ENCODE peak calls at places on chromosomes 16 and 17, in nine cellular contexts. L is CD8-positive, alpha-beta T cell; W is heart left ventricle; I is PC-3; R is endodermal cell; T is A549; Q is breast epithelium; G is thyroid gland; O is A673. K is an unnamed sample.

GRCh38 chr16:75264531-75264998 is 13.1 kb upstream of the BCAR1 start:
- DNase-seq in L (no peak), W (no peak), I (no peak), R (no peak), T (no peak), Q (no peak), G (peak), O (no peak), K (no peak)

GRCh38 chr17:828761-829160 is 46.6 kb downstream of the MRM3 start:
- DNase-seq in L (no peak), W (no peak), I (no peak), R (no peak), T (no peak), Q (no peak), G (no peak), O (no peak), K (no peak)

GRCh38 chr17:81387235-81388060 is 7.8 kb upstream of the BAHCC1 start:
- DNase-seq in L (no peak), W (peak), I (peak), R (peak), T (peak), Q (no peak), G (peak), O (peak), K (no peak)

GRCh38 chr17:47009759-47010594 is 30.9 kb upstream of the RPRML start:
- DNase-seq in L (no peak), W (peak), I (peak), R (peak), T (no peak), Q (no peak), G (no peak), O (no peak), K (no peak)

GRCh38 chr16:30979170-30980067 is 5.6 kb upstream of the HSD3B7 start:
- DNase-seq in L (no peak), W (no peak), I (no peak), R (no peak), T (no peak), Q (no peak), G (no peak), O (no peak), K (no peak)

GRCh38 chr16:65895486-65895885 is 471.0 kb upstream of the CDH5 start:
- DNase-seq in L (no peak), W (no peak), I (no peak), R (no peak), T (no peak), Q (no peak), G (no peak), O (no peak), K (no peak)

GRCh38 chr17:40522961-40523310 is 21.5 kb upstream of the TNS4 start:
- DNase-seq in L (no peak), W (no peak), I (no peak), R (peak), T (no peak), Q (no peak), G (peak), O (no peak), K (no peak)

GRCh38 chr17:47291242-47291873 is 32.4 kb upstream of the EFCAB13 start:
- DNase-seq in L (no peak), W (no peak), I (no peak), R (no peak), T (no peak), Q (no peak), G (no peak), O (no peak), K (no peak)

GRCh38 chr16:79217375-79218011 is 383.0 kb downstream of the MAF start:
- DNase-seq in L (no peak), W (no peak), I (no peak), R (no peak), T (no peak), Q (no peak), G (no peak), O (no peak), K (no peak)

GRCh38 chr17:6608321-6608720 is 32.2 kb downstream of the KIAA0753 start:
- DNase-seq in L (no peak), W (no peak), I (peak), R (no peak), T (peak), Q (no peak), G (no peak), O (no peak), K (no peak)

GRCh38 chr17:80498242-80498919 is 22.0 kb upstream of the NPTX1 start:
- DNase-seq in L (no peak), W (peak), I (no peak), R (no peak), T (no peak), Q (peak), G (no peak), O (peak), K (no peak)

GRCh38 chr17:63973930-63974593 is 1.3 kb upstream of the SCN4A start:
- DNase-seq in L (no peak), W (no peak), I (peak), R (no peak), T (peak), Q (no peak), G (peak), O (no peak), K (no peak)

GRCh38 chr16:55622930-55623561 is 32.7 kb upstream of the SLC6A2 start:
- DNase-seq in L (no peak), W (no peak), I (peak), R (peak), T (peak), Q (no peak), G (no peak), O (peak), K (no peak)

GRCh38 chr16:19092653-19093410 is 20.9 kb upstream of the ITPRIPL2 start:
- DNase-seq in L (no peak), W (no peak), I (no peak), R (no peak), T (no peak), Q (no peak), G (no peak), O (no peak), K (no peak)

GRCh38 chr16:57367111-57367752 is 5.1 kb upstream of the CX3CL1 start:
- DNase-seq in L (no peak), W (no peak), I (peak), R (no peak), T (no peak), Q (peak), G (no peak), O (no peak), K (no peak)

GRCh38 chr17:61404702-61405046 is 5.0 kb downstream of the TBX2 start:
- DNase-seq in L (no peak), W (peak), I (no peak), R (peak), T (no peak), Q (no peak), G (no peak), O (no peak), K (no peak)

GRCh38 chr17:46789610-46790009 is 28.9 kb downstream of the WNT3 start:
- DNase-seq in L (no peak), W (no peak), I (no peak), R (no peak), T (no peak), Q (no peak), G (no peak), O (no peak), K (no peak)

GRCh38 chr17:40313660-40314556 is 4.9 kb downstream of the RARA start:
- DNase-seq in L (peak), W (peak), I (peak), R (no peak), T (no peak), Q (no peak), G (peak), O (no peak), K (no peak)

GRCh38 chr17:38892083-38892482 is 22.2 kb downstream of the LASP1 start:
- DNase-seq in L (no peak), W (no peak), I (no peak), R (no peak), T (no peak), Q (no peak), G (no peak), O (no peak), K (no peak)
- H3K27ac ChIP-seq in L (peak), W (no peak), I (no peak), R (no peak), T (no peak), Q (no peak), G (no peak), O (no peak), K (no peak)

DNA sequence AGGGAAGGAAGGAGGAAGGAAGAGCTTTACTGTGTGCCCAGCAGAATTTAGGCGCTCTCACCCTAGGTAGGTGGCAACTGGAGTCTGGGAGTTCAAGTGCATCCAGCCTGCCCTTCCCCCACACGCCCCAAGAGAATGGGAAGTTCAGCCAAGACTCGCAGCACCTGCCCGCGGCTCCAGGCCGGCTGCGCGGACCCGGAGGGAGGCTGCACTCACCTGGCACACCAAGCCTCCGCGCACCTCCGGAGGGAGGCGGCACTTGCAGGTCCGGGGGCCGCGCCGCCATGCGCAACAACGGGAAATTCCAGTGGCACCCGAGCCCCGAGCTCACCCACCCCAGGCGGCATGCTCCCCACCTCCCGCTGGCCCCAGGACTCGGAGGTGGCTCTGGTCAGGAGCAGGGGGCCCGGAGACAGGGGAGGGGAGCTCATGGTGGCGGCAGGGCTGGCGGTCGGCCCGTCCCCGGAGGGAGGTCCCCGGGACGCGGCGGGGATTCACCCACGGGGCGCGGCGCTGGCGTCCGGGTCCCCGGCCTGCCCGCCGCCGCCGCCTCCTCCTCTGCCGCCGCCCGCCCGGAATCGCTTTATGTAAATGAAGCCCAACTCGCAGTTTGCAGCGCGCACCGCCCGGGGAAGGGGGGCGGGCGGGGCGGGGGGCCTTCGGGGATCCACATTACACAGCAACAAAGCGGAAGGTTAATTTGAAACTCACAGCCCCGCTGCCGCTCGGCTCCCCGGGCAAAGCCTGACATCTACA is at the start of gene ZFHX3:
- DNase-seq in L (no peak), W (peak), I (peak), R (peak), T (no peak), Q (peak), G (peak), O (peak), K (no peak)
- TF ChIP-seq CTCF in L (no peak), W (no peak), I (no peak), R (no peak), T (peak), Q (no peak), G (no peak), O (no peak), K (no peak)

GRCh38 chr16:87874639-87875472 is 5.5 kb upstream of the SLC7A5 start:
- DNase-seq in L (no peak), W (no peak), I (no peak), R (peak), T (no peak), Q (no peak), G (no peak), O (peak), K (no peak)
- H3K4me3 ChIP-seq in L (no peak), W (no peak), I (no peak), R (no peak), T (no peak), Q (no peak), G (no peak), O (no peak), K (no peak)

GRCh38 chr16:10938321-10938720 is 3.9 kb downstream of the DEXI start:
- DNase-seq in L (no peak), W (peak), I (no peak), R (no peak), T (no peak), Q (no peak), G (no peak), O (no peak), K (no peak)
- H3K27ac ChIP-seq in L (no peak), W (peak), I (no peak), R (no peak), T (no peak), Q (peak), G (peak), O (no peak), K (no peak)

K was measured in vagina.